ENCODE peak calls at places on chromosome 1, in eight cellular contexts. One of them, this sample, is unnamed.

GRCh38 chr1:89126602-89127001 is 688 bp upstream of the GBP2 start:
- DNase-seq in WERI-Rb-1: no peak
- DNase-seq in HL-60: no peak
- DNase-seq in substantia nigra: no peak
- DNase-seq in left ventricle myocardium inferior: no peak
- DNase-seq in IMR-90: no peak
- DNase-seq in tibial artery: no peak
- DNase-seq in thoracic aorta: no peak
- DNase-seq in this sample: no peak

GRCh38 chr1:155978973-155979429 is 654 bp upstream of the ARHGEF2 start:
- DNase-seq in WERI-Rb-1: no peak
- DNase-seq in HL-60: peak
- DNase-seq in substantia nigra: no peak
- DNase-seq in left ventricle myocardium inferior: peak
- DNase-seq in IMR-90: peak
- DNase-seq in tibial artery: no peak
- DNase-seq in thoracic aorta: no peak
- DNase-seq in this sample: no peak

GRCh38 chr1:9890224-9890731 is 19.8 kb downstream of the CTNNBIP1 start:
- DNase-seq in WERI-Rb-1: no peak
- DNase-seq in HL-60: peak
- DNase-seq in substantia nigra: no peak
- DNase-seq in left ventricle myocardium inferior: peak
- DNase-seq in IMR-90: peak
- DNase-seq in tibial artery: no peak
- DNase-seq in thoracic aorta: no peak
- DNase-seq in this sample: peak

GRCh38 chr1:30505853-30506784 is 217.3 kb downstream of the MATN1 start:
- DNase-seq in WERI-Rb-1: no peak
- DNase-seq in HL-60: no peak
- DNase-seq in substantia nigra: no peak
- DNase-seq in left ventricle myocardium inferior: no peak
- DNase-seq in IMR-90: no peak
- DNase-seq in tibial artery: no peak
- DNase-seq in thoracic aorta: no peak
- DNase-seq in this sample: no peak

GRCh38 chr1:26302733-26303405 is 3.6 kb downstream of the UBXN11 start:
- DNase-seq in WERI-Rb-1: no peak
- DNase-seq in HL-60: no peak
- DNase-seq in substantia nigra: no peak
- DNase-seq in left ventricle myocardium inferior: no peak
- DNase-seq in IMR-90: peak
- DNase-seq in tibial artery: no peak
- DNase-seq in thoracic aorta: no peak
- DNase-seq in this sample: no peak

GRCh38 chr1:242206994-242207393 is 208.1 kb upstream of the MAP1LC3C start:
- DNase-seq in WERI-Rb-1: no peak
- DNase-seq in HL-60: no peak
- DNase-seq in substantia nigra: no peak
- DNase-seq in left ventricle myocardium inferior: no peak
- DNase-seq in IMR-90: no peak
- DNase-seq in tibial artery: no peak
- DNase-seq in thoracic aorta: no peak
- DNase-seq in this sample: no peak

GRCh38 chr1:30778156-30778978 is 20.8 kb upstream of the LAPTM5 start:
- DNase-seq in WERI-Rb-1: no peak
- DNase-seq in HL-60: no peak
- DNase-seq in substantia nigra: peak
- DNase-seq in left ventricle myocardium inferior: no peak
- DNase-seq in IMR-90: peak
- DNase-seq in tibial artery: no peak
- DNase-seq in thoracic aorta: peak
- DNase-seq in this sample: no peak

GRCh38 chr1:66540434-66541032 is 6.6 kb downstream of the SGIP1 start:
- DNase-seq in WERI-Rb-1: no peak
- DNase-seq in HL-60: no peak
- DNase-seq in substantia nigra: no peak
- DNase-seq in left ventricle myocardium inferior: no peak
- DNase-seq in IMR-90: peak
- DNase-seq in tibial artery: no peak
- DNase-seq in thoracic aorta: no peak
- DNase-seq in this sample: no peak

GRCh38 chr1:24801169-24801568 is 55.9 kb downstream of the CLIC4 start:
- DNase-seq in WERI-Rb-1: no peak
- DNase-seq in HL-60: peak
- DNase-seq in substantia nigra: no peak
- DNase-seq in left ventricle myocardium inferior: no peak
- DNase-seq in IMR-90: no peak
- DNase-seq in tibial artery: no peak
- DNase-seq in thoracic aorta: no peak
- DNase-seq in this sample: no peak

GRCh38 chr1:24806588-24806987 is 61.3 kb downstream of the CLIC4 start:
- DNase-seq in WERI-Rb-1: no peak
- DNase-seq in HL-60: no peak
- DNase-seq in substantia nigra: no peak
- DNase-seq in left ventricle myocardium inferior: no peak
- DNase-seq in IMR-90: no peak
- DNase-seq in tibial artery: no peak
- DNase-seq in thoracic aorta: no peak
- DNase-seq in this sample: no peak

GRCh38 chr1:24803220-24803619 is 58.0 kb downstream of the CLIC4 start:
- DNase-seq in WERI-Rb-1: no peak
- DNase-seq in HL-60: no peak
- DNase-seq in substantia nigra: no peak
- DNase-seq in left ventricle myocardium inferior: no peak
- DNase-seq in IMR-90: no peak
- DNase-seq in tibial artery: no peak
- DNase-seq in thoracic aorta: no peak
- DNase-seq in this sample: no peak

GRCh38 chr1:24805534-24806301 is 60.5 kb downstream of the CLIC4 start:
- DNase-seq in WERI-Rb-1: no peak
- DNase-seq in HL-60: no peak
- DNase-seq in substantia nigra: no peak
- DNase-seq in left ventricle myocardium inferior: no peak
- DNase-seq in IMR-90: peak
- DNase-seq in tibial artery: peak
- DNase-seq in thoracic aorta: peak
- DNase-seq in this sample: no peak

DNA sequence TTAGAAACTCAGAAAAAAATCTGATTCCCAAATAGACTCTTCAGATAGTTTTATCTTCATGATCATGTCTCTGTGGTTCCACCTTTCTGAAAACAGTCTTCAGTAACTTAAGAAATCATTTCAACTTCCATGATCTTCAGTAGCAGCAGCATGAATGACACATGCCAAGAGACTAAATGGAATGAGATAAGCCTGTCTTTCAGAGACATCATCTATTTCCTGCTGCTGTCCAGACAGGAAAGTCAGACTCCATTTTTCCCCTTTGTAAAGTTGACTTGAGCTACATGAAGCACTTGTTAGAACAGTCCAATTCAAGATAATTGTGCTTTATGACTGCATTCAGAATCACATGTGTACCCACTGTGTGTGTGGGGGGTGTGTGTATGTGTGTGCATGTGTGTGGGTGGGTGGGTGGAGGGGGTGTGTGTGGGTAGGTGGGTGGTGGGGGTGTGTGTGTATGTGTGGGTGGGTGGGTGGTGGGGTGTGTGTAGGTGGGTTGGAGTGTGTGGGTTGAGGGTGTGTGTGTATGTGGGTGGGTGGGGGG is 58.8 kb downstream of the CLIC4 start:
- DNase-seq in WERI-Rb-1: no peak
- DNase-seq in HL-60: no peak
- DNase-seq in substantia nigra: no peak
- DNase-seq in left ventricle myocardium inferior: no peak
- DNase-seq in IMR-90: no peak
- DNase-seq in tibial artery: no peak
- DNase-seq in thoracic aorta: no peak
- DNase-seq in this sample: no peak
- H3K27ac ChIP-seq in WERI-Rb-1: no peak
- H3K27ac ChIP-seq in HL-60: no peak
- H3K27ac ChIP-seq in substantia nigra: peak
- H3K27ac ChIP-seq in left ventricle myocardium inferior: peak
- H3K27ac ChIP-seq in IMR-90: no peak
- H3K27ac ChIP-seq in tibial artery: peak
- H3K27ac ChIP-seq in thoracic aorta: peak
- H3K27ac ChIP-seq in this sample: no peak

DNA sequence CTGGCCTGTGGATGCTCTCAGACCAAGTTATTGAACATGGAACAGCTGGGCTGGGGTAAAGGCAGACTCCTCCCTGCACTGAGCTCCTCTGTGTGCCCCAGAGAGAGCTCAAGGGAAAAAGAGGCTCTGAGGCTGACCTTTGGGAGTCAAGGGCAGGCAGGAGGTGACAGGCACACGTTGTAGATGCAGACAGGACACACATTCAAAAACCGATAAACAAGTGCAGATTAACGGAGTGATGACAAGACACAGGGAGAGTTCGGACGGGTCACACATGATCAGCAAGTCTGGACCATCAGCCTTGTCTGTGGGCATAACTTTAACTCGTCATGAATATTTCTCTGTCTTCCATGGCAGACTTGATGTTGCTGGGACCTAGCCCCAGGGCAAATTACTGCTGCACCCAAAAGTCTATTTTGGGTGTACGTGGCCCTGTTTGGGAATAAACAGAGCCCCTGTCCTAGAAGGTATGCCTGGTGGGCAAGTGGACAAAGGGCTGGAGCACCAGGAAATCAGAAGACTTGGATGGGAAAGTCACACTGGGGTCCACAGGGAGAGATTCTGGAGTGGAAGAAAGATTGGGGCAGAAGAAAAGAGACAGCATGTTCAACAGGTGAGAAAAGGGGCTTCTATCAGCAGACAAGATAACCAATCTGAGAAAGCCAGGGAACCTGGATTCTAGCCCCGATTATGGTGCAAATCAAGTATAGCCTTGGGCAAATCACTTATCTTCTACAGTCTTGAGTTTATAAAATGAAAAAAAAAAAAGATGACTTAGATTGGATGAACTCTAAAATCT is 74.9 kb downstream of the PLXNA2 start:
- DNase-seq in WERI-Rb-1: no peak
- DNase-seq in HL-60: no peak
- DNase-seq in substantia nigra: no peak
- DNase-seq in left ventricle myocardium inferior: no peak
- DNase-seq in IMR-90: no peak
- DNase-seq in tibial artery: no peak
- DNase-seq in thoracic aorta: no peak
- DNase-seq in this sample: no peak
- H3K27ac ChIP-seq in WERI-Rb-1: no peak
- H3K27ac ChIP-seq in HL-60: no peak
- H3K27ac ChIP-seq in substantia nigra: no peak
- H3K27ac ChIP-seq in left ventricle myocardium inferior: no peak
- H3K27ac ChIP-seq in IMR-90: no peak
- H3K27ac ChIP-seq in tibial artery: no peak
- H3K27ac ChIP-seq in thoracic aorta: no peak
- H3K27ac ChIP-seq in this sample: no peak

DNA sequence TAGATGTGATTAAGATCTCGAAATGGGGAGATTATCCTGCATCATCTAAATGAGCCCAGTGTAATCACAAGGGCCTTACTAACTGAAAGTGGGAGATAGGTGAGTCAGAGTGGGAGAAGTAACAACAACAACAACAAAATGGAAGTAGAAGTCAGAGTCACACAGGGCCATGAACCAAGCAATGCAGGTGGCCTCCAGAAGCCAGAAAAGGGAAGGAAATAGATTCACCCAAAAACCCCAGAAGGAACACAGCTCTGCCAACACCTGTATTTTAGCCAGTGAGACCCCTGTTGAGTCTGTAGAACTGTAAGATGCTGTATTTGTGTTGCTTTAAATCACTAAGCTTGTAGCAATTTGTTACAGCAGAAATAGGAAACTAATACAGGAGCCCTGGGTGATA is 4.1 kb downstream of the TAGLN2 start:
- DNase-seq in WERI-Rb-1: no peak
- DNase-seq in HL-60: no peak
- DNase-seq in substantia nigra: no peak
- DNase-seq in left ventricle myocardium inferior: no peak
- DNase-seq in IMR-90: peak
- DNase-seq in tibial artery: no peak
- DNase-seq in thoracic aorta: no peak
- DNase-seq in this sample: no peak
- H3K27ac ChIP-seq in WERI-Rb-1: no peak
- H3K27ac ChIP-seq in HL-60: peak
- H3K27ac ChIP-seq in substantia nigra: no peak
- H3K27ac ChIP-seq in left ventricle myocardium inferior: peak
- H3K27ac ChIP-seq in IMR-90: no peak
- H3K27ac ChIP-seq in tibial artery: peak
- H3K27ac ChIP-seq in thoracic aorta: peak
- H3K27ac ChIP-seq in this sample: peak

GRCh38 chr1:244301595-244302130 is 150.0 kb downstream of the ADSS2 start:
- DNase-seq in WERI-Rb-1: no peak
- DNase-seq in HL-60: no peak
- DNase-seq in substantia nigra: no peak
- DNase-seq in left ventricle myocardium inferior: no peak
- DNase-seq in IMR-90: no peak
- DNase-seq in tibial artery: no peak
- DNase-seq in thoracic aorta: no peak
- DNase-seq in this sample: no peak

GRCh38 chr1:244304156-244304555 is 147.6 kb downstream of the ADSS2 start:
- DNase-seq in WERI-Rb-1: no peak
- DNase-seq in HL-60: no peak
- DNase-seq in substantia nigra: no peak
- DNase-seq in left ventricle myocardium inferior: no peak
- DNase-seq in IMR-90: no peak
- DNase-seq in tibial artery: no peak
- DNase-seq in thoracic aorta: no peak
- DNase-seq in this sample: peak

GRCh38 chr1:244303610-244303969 is 148.1 kb downstream of the ADSS2 start:
- DNase-seq in WERI-Rb-1: no peak
- DNase-seq in HL-60: no peak
- DNase-seq in substantia nigra: no peak
- DNase-seq in left ventricle myocardium inferior: no peak
- DNase-seq in IMR-90: no peak
- DNase-seq in tibial artery: no peak
- DNase-seq in thoracic aorta: no peak
- DNase-seq in this sample: no peak

GRCh38 chr1:244305776-244306341 is 145.8 kb downstream of the ADSS2 start:
- DNase-seq in WERI-Rb-1: no peak
- DNase-seq in HL-60: no peak
- DNase-seq in substantia nigra: no peak
- DNase-seq in left ventricle myocardium inferior: no peak
- DNase-seq in IMR-90: no peak
- DNase-seq in tibial artery: no peak
- DNase-seq in thoracic aorta: no peak
- DNase-seq in this sample: no peak

DNA sequence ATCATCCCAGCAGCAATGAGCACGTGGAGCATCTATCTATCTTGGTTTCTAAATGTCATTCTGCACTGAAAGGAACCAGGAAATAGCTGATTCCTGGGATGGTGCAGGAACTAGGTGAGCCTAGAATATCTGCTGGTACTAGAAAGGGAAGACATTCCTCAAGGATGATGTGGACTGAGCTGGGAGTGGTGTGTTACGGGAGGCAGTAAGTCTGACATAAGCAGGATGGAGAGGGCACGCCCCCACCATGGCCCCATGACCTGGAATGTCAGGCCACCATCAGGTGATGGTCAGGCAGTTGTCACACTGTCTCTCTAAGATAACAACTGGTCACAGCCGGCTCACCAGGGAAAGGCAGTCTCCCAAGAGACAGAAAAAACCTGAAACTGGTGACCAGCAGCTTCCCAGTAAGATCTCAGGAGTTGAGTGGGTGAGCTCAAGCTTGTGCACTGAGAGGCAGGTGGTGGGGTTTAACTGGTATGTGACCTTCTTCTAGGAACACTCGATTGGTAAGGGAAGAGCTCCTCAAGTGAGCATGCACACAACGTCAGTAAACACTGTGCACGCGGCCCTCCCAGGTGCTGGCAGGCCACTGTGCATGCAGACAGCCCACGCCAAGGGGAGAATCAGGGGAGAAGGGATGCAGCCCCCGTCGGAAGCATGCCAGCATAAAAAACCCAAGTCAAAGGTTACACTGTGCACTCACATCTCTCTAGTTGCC is 148.7 kb downstream of the ADSS2 start:
- DNase-seq in WERI-Rb-1: no peak
- DNase-seq in HL-60: no peak
- DNase-seq in substantia nigra: no peak
- DNase-seq in left ventricle myocardium inferior: no peak
- DNase-seq in IMR-90: peak
- DNase-seq in tibial artery: no peak
- DNase-seq in thoracic aorta: no peak
- DNase-seq in this sample: no peak
- H3K27ac ChIP-seq in WERI-Rb-1: no peak
- H3K27ac ChIP-seq in HL-60: no peak
- H3K27ac ChIP-seq in substantia nigra: no peak
- H3K27ac ChIP-seq in left ventricle myocardium inferior: no peak
- H3K27ac ChIP-seq in IMR-90: no peak
- H3K27ac ChIP-seq in tibial artery: no peak
- H3K27ac ChIP-seq in thoracic aorta: no peak
- H3K27ac ChIP-seq in this sample: peak

This sample was measured in breast epithelium.